ENCODE peak calls at places on chromosomes 6 and 20, in four cellular contexts. X, E, J and M are unnamed samples.

GRCh38 chr6:117008618-117009017 is 131.6 kb downstream of the RFX6 start:
- DNase-seq in X (no peak), E (no peak), J (no peak), M (no peak)

GRCh38 chr20:41177636-41178035 is 40.3 kb downstream of the PLCG1 start:
- DNase-seq in X (peak), E (peak), J (peak), M (no peak)

GRCh38 chr6:23031986-23032385 is 462.6 kb downstream of the HDGFL1 start:
- DNase-seq in X (no peak), E (peak), J (no peak), M (no peak)

GRCh38 chr20:891121-892080 is 24.7 kb downstream of the ANGPT4 start:
- DNase-seq in X (no peak), E (peak), J (peak), M (no peak)

GRCh38 chr6:170435766-170436165 is 117.3 kb downstream of the PSMB1 start:
- DNase-seq in X (no peak), E (no peak), J (no peak), M (no peak)

GRCh38 chr6:48426636-48427035 is 315.6 kb upstream of the PTCHD4 start:
- DNase-seq in X (no peak), E (peak), J (no peak), M (no peak)

GRCh38 chr6:69881322-69882151 is 15.2 kb downstream of the COL19A1 start:
- DNase-seq in X (no peak), E (no peak), J (no peak), M (no peak)

GRCh38 chr6:170462366-170463020 is 90.6 kb downstream of the PSMB1 start:
- DNase-seq in X (no peak), E (no peak), J (no peak), M (no peak)

GRCh38 chr6:33834401-33835392 is 30.9 kb upstream of the MLN start:
- DNase-seq in X (no peak), E (no peak), J (no peak), M (no peak)

GRCh38 chr6:47247227-47247797 is 62.4 kb downstream of the TNFRSF21 start:
- DNase-seq in X (no peak), E (peak), J (no peak), M (no peak)

GRCh38 chr6:150006961-150007464 is 18.3 kb downstream of the RAET1L start:
- DNase-seq in X (no peak), E (peak), J (no peak), M (no peak)

GRCh38 chr6:129845696-129846095 is 15.4 kb downstream of the TMEM244 start:
- DNase-seq in X (no peak), E (peak), J (no peak), M (no peak)

GRCh38 chr6:25689966-25690365 is 38.0 kb downstream of the SCGN start:
- DNase-seq in X (no peak), E (no peak), J (no peak), M (no peak)

GRCh38 chr6:142940487-142940886 is 4.5 kb downstream of the HIVEP2 start:
- DNase-seq in X (no peak), E (peak), J (no peak), M (no peak)

GRCh38 chr20:57243480-57244220 is 22.8 kb downstream of the BMP7 start:
- DNase-seq in X (no peak), E (no peak), J (no peak), M (no peak)

GRCh38 chr6:144661101-144661806 is 376.1 kb downstream of the UTRN start:
- DNase-seq in X (no peak), E (no peak), J (no peak), M (no peak)

GRCh38 chr6:107763959-107764358 is 60.2 kb downstream of the SCML4 start:
- DNase-seq in X (no peak), E (peak), J (no peak), M (no peak)

GRCh38 chr6:20168668-20169633 is 43.3 kb downstream of the MBOAT1 start:
- DNase-seq in X (no peak), E (no peak), J (no peak), M (no peak)

GRCh38 chr20:1844723-1845523 is 50.3 kb upstream of the SIRPA start:
- DNase-seq in X (no peak), E (peak), J (no peak), M (no peak)

GRCh38 chr20:1987826-1988225 is 6.0 kb downstream of the PDYN start:
- DNase-seq in X (no peak), E (no peak), J (no peak), M (no peak)

GRCh38 chr6:132715204-132715603 is 1.3 kb upstream of the VNN1 start:
- DNase-seq in X (no peak), E (peak), J (peak), M (peak)

GRCh38 chr6:136059308-136059707 is 190.8 kb downstream of the MTFR2 start:
- DNase-seq in X (no peak), E (no peak), J (peak), M (no peak)

GRCh38 chr6:13026100-13026499 is 302.2 kb downstream of the TBC1D7 start:
- DNase-seq in X (no peak), E (no peak), J (no peak), M (peak)

GRCh38 chr20:42530855-42531674 is 658.6 kb downstream of the PTPRT start:
- DNase-seq in X (no peak), E (peak), J (peak), M (no peak)

GRCh38 chr6:112054001-112054400 is at the start of gene CCN6:
- DNase-seq in X (no peak), E (no peak), J (no peak), M (no peak)

GRCh38 chr6:106516629-106517028 is 112.7 kb downstream of the RTN4IP1 start:
- DNase-seq in X (no peak), E (no peak), J (no peak), M (no peak)

GRCh38 chr6:5893295-5893694 is 113.4 kb downstream of the NRN1 start:
- DNase-seq in X (no peak), E (no peak), J (no peak), M (no peak)

GRCh38 chr6:62285612-62286469 is at the start of gene KHDRBS2:
- DNase-seq in X (no peak), E (peak), J (peak), M (peak)

GRCh38 chr20:62918137-62918536 is 8.2 kb downstream of the DIDO1 start:
- DNase-seq in X (no peak), E (no peak), J (no peak), M (no peak)

GRCh38 chr6:6610031-6610591 is 21.6 kb downstream of the LY86 start:
- DNase-seq in X (peak), E (no peak), J (no peak), M (no peak)

GRCh38 chr6:152552616-152553209 is 84.4 kb downstream of the SYNE1 start:
- DNase-seq in X (peak), E (peak), J (peak), M (peak)

GRCh38 chr20:6664574-6664973 is 102.9 kb upstream of the BMP2 start:
- DNase-seq in X (no peak), E (no peak), J (no peak), M (no peak)

GRCh38 chr6:144055121-144055931 is 40.0 kb downstream of the SF3B5 start:
- DNase-seq in X (no peak), E (no peak), J (no peak), M (no peak)

GRCh38 chr6:122207794-122208193 is 191.7 kb upstream of the HSF2 start:
- DNase-seq in X (no peak), E (peak), J (no peak), M (no peak)

GRCh38 chr20:13638162-13638495 is 603 bp downstream of the TASP1 start:
- DNase-seq in X (no peak), E (peak), J (no peak), M (no peak)

GRCh38 chr6:39707962-39708683 is 17.1 kb downstream of the KIF6 start:
- DNase-seq in X (no peak), E (no peak), J (no peak), M (no peak)